ENCODE peak calls at places on chromosome 22, in six cellular contexts. W is Right ventricle myocardium superior; F is activated B cell treated with CpG ODN at 0.5 μM for 24 hours; M is body of pancreas; B is esophagus mucosa; Q is effector memory CD8-positive, alpha-beta T cell. Y is an unnamed sample.

GRCh38 chr22:22164541-22165272 is 79.9 kb upstream of the VPREB1 start:
- ATAC-seq in W (no peak), F (no peak), M (no peak), B (no peak), Q (no peak), Y (no peak)

GRCh38 chr22:39661842-39662676 is 91.5 kb downstream of the CACNA1I start:
- ATAC-seq in W (no peak), F (peak), M (peak), B (peak), Q (peak), Y (peak)

GRCh38 chr22:29133603-29134133 is 60.8 kb downstream of the KREMEN1 start:
- ATAC-seq in W (no peak), F (no peak), M (no peak), B (no peak), Q (no peak), Y (no peak)

GRCh38 chr22:28956506-28956905 is 73.1 kb downstream of the ZNRF3 start:
- ATAC-seq in W (no peak), F (no peak), M (no peak), B (no peak), Q (no peak), Y (no peak)

GRCh38 chr22:29480512-29481264 is 670 bp downstream of the NEFH start:
- ATAC-seq in W (peak), F (no peak), M (no peak), B (no peak), Q (peak), Y (peak)

GRCh38 chr22:28600546-28601143 is 79.0 kb downstream of the TTC28 start:
- ATAC-seq in W (peak), F (no peak), M (peak), B (no peak), Q (peak), Y (no peak)

GRCh38 chr22:37079158-37079557 is 27.6 kb downstream of the KCTD17 start:
- ATAC-seq in W (no peak), F (no peak), M (no peak), B (no peak), Q (no peak), Y (no peak)

GRCh38 chr22:21707677-21708076 is 27.9 kb downstream of the YPEL1 start:
- ATAC-seq in W (peak), F (no peak), M (no peak), B (no peak), Q (no peak), Y (no peak)

GRCh38 chr22:26393929-26394328 is 35.1 kb upstream of the ASPHD2 start:
- ATAC-seq in W (no peak), F (no peak), M (no peak), B (no peak), Q (no peak), Y (no peak)

GRCh38 chr22:38249803-38250641 is 22.8 kb downstream of the TMEM184B start:
- ATAC-seq in W (no peak), F (no peak), M (no peak), B (no peak), Q (no peak), Y (no peak)

GRCh38 chr22:45612451-45612901 is 59.2 kb upstream of the ATXN10 start:
- ATAC-seq in W (peak), F (no peak), M (peak), B (peak), Q (peak), Y (peak)

GRCh38 chr22:35995345-35995744 is 33.3 kb downstream of the RBFOX2 start:
- ATAC-seq in W (peak), F (no peak), M (no peak), B (no peak), Q (no peak), Y (no peak)

GRCh38 chr22:23749747-23750373 is 1.1 kb downstream of the ZNF70 start:
- ATAC-seq in W (no peak), F (no peak), M (no peak), B (no peak), Q (no peak), Y (no peak)

GRCh38 chr22:30180616-30181015 is 65.9 kb downstream of the LIF start:
- ATAC-seq in W (no peak), F (no peak), M (no peak), B (no peak), Q (no peak), Y (no peak)

GRCh38 chr22:36212896-36213295 is 11.3 kb upstream of the APOL4 start:
- ATAC-seq in W (no peak), F (no peak), M (no peak), B (peak), Q (no peak), Y (no peak)

GRCh38 chr22:20146777-20147176 is 4.1 kb downstream of the CCDC188 start:
- ATAC-seq in W (no peak), F (no peak), M (no peak), B (no peak), Q (no peak), Y (no peak)

GRCh38 chr22:50506611-50507420 is 686 bp downstream of the LMF2 start:
- ATAC-seq in W (peak), F (no peak), M (no peak), B (peak), Q (no peak), Y (no peak)

GRCh38 chr22:21708960-21709359 is 26.6 kb downstream of the YPEL1 start:
- ATAC-seq in W (no peak), F (no peak), M (no peak), B (peak), Q (no peak), Y (no peak)

GRCh38 chr22:37781434-37782059 is 26.2 kb upstream of the GCAT start:
- ATAC-seq in W (no peak), F (no peak), M (no peak), B (no peak), Q (no peak), Y (no peak)

GRCh38 chr22:20204821-20205220 is 54.0 kb upstream of the CCDC188 start:
- ATAC-seq in W (no peak), F (no peak), M (no peak), B (no peak), Q (no peak), Y (no peak)

GRCh38 chr22:22789233-22789921 is 98.2 kb upstream of the IGLL5 start:
- ATAC-seq in W (no peak), F (no peak), M (no peak), B (no peak), Q (no peak), Y (peak)

GRCh38 chr22:40547729-40548143 is 88.8 kb downstream of the MRTFA start:
- ATAC-seq in W (no peak), F (no peak), M (no peak), B (no peak), Q (no peak), Y (peak)

GRCh38 chr22:26970809-26971394 is 313.5 kb downstream of the MIAT start:
- ATAC-seq in W (no peak), F (no peak), M (no peak), B (no peak), Q (no peak), Y (no peak)

GRCh38 chr22:28570697-28571373 is 108.8 kb downstream of the TTC28 start:
- ATAC-seq in W (no peak), F (no peak), M (no peak), B (no peak), Q (no peak), Y (no peak)

GRCh38 chr22:38080847-38081635 is 2.9 kb downstream of the SLC16A8 start:
- ATAC-seq in W (peak), F (no peak), M (peak), B (peak), Q (peak), Y (peak)

GRCh38 chr22:37304595-37305343 is 22.5 kb downstream of the CYTH4 start:
- ATAC-seq in W (no peak), F (no peak), M (no peak), B (no peak), Q (no peak), Y (no peak)

GRCh38 chr22:24944224-24944937 is 2.1 kb downstream of the LHFPL7 start:
- ATAC-seq in W (no peak), F (no peak), M (no peak), B (no peak), Q (no peak), Y (no peak)

GRCh38 chr22:31861226-31861840 is 83.0 kb upstream of the YWHAH start:
- ATAC-seq in W (no peak), F (no peak), M (no peak), B (no peak), Q (no peak), Y (peak)

GRCh38 chr22:33780761-33781160 is 139.5 kb downstream of the LARGE1 start:
- ATAC-seq in W (no peak), F (no peak), M (peak), B (no peak), Q (no peak), Y (no peak)

GRCh38 chr22:39349967-39350802 is at the start of gene SYNGR1:
- ATAC-seq in W (peak), F (peak), M (peak), B (peak), Q (peak), Y (peak)

GRCh38 chr22:40673017-40673416 is 6.3 kb upstream of the MCHR1 start:
- ATAC-seq in W (peak), F (no peak), M (no peak), B (no peak), Q (no peak), Y (no peak)

GRCh38 chr22:23608583-23608982 is 23.5 kb downstream of the DRICH1 start:
- ATAC-seq in W (no peak), F (no peak), M (no peak), B (no peak), Q (no peak), Y (no peak)

GRCh38 chr22:35376728-35377472 is 4.0 kb upstream of the HMOX1 start:
- ATAC-seq in W (peak), F (peak), M (peak), B (peak), Q (peak), Y (peak)